ENCODE peak calls at places on chromosomes 11 and 22, in seven cellular contexts. A, T, Q, X, B, E and Y are unnamed samples.

GRCh38 chr11:81026008-81026407 is 1585.2 kb upstream of the TENM4 start:
- DNase-seq in B (no peak), A (no peak), X (no peak), T (no peak), E (no peak), Q (no peak), Y (no peak)

GRCh38 chr22:45263790-45264269 is 20.9 kb upstream of the UPK3A start:
- DNase-seq in A (no peak), X (peak; percentile 71), T (peak; percentile 85), B (peak; percentile 80), E (peak; percentile 89), Q (peak; percentile 91), Y (peak; percentile 83)

GRCh38 chr11:118198370-118198769 is 21.9 kb upstream of the SCN2B start:
- DNase-seq in A (no peak), Q (peak; percentile 55), B (peak; percentile 82), E (peak; percentile 67), X (peak; percentile 75), T (peak; percentile 93), Y (peak; percentile 83)

GRCh38 chr11:29018631-29019030 is 910.4 kb downstream of the METTL15 start:
- DNase-seq in Q (peak; percentile 76), X (no peak), A (no peak), B (no peak), T (no peak), E (no peak), Y (no peak)

GRCh38 chr22:29587938-29588699 is 7.2 kb upstream of the NIPSNAP1 start:
- DNase-seq in B (no peak), T (no peak), A (no peak), X (no peak), E (peak; percentile 62), Q (peak; percentile 84), Y (no peak)

GRCh38 chr11:119816660-119817059 is 87.7 kb upstream of the NECTIN1 start:
- DNase-seq in T (no peak), Q (no peak), B (no peak), X (no peak), A (no peak), E (no peak), Y (no peak)

GRCh38 chr11:12287009-12287373 is 90.4 kb upstream of the PARVA start:
- DNase-seq in E (peak; percentile 59), B (no peak), X (peak; percentile 48), Q (peak; percentile 97), A (no peak), T (no peak), Y (no peak)

GRCh38 chr11:106456651-106457050 is 379.2 kb downstream of the AASDHPPT start:
- DNase-seq in X (no peak), E (no peak), T (no peak), A (no peak), Q (no peak), B (no peak), Y (no peak)

GRCh38 chr11:96127596-96127959 is 203.7 kb upstream of the MTMR2 start:
- DNase-seq in A (no peak), B (no peak), X (no peak), T (no peak), Q (no peak), E (no peak), Y (no peak)

GRCh38 chr11:76769071-76769560 is 14.0 kb upstream of the TSKU start:
- DNase-seq in E (no peak), B (no peak), T (peak; percentile 75), X (no peak), A (no peak), Q (peak; percentile 81), Y (no peak)

GRCh38 chr11:76770642-76771445 is 12.3 kb upstream of the TSKU start:
- DNase-seq in X (peak; percentile 85), Q (peak; percentile 99), A (no peak), B (peak; percentile 70), E (no peak), T (peak; percentile 30), Y (peak; percentile 65)

GRCh38 chr11:76768091-76769047 is 14.8 kb upstream of the TSKU start:
- DNase-seq in A (no peak), T (peak; percentile 86), Q (peak; percentile 42), X (no peak), B (no peak), E (peak; percentile 46), Y (no peak)

GRCh38 chr11:76771446-76772099 is 11.6 kb upstream of the TSKU start:
- DNase-seq in A (no peak), E (no peak), T (peak; percentile 19), X (no peak), B (no peak), Q (no peak), Y (no peak)

DNA sequence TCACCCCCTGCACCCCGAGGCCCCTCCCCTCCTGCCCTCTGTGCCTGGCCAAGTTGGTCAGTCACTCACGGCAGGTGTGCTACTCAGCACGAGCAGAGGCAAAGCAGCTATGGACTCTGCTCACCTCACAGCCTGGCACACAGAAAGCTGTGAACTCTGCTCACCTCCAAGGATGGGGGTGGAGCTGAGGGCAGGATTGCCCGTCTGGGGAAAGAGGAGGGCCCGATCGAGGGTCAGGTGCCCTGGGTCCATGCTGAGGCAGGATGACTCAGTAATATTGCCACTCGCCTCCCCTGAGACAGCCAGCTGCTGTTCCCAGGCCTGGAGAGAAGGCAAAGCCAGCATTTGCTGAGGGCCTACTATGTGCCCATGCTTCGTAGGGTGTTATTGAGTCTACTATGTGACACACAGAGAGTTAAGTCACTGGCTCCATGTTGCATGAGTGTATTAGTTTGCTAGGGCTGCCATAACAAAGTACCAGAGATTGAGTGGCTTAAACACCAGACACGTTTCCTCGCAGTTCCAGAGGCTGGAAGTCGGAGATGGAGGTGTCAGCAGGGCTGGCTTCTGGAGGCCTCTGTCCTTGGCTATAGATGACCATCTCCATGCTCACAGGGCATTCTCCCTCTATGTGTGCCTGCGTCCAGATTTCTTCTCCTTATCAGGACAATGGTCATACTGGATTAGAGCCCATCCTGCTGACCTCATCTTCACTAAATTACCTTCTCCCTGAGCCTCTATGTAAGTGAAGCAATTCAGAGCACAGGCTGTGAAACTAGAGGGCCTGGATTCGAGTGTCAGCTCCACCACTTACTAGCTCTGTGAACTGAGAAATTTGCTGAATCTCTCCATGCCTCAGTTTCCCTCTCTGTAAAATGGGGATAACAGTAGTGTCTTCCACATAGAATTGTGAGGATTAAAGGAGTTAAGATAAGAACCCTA is 13.2 kb upstream of the TSKU start:
- DNase-seq in X (no peak), E (peak; percentile 69), Q (peak; percentile 70), T (peak; percentile 69), A (no peak), B (no peak), Y (peak; percentile 69)
- H3K4me1 ChIP-seq in X (peaks cover 32% of the 10 kb centered on the region), E (peaks cover 54% of the 10 kb centered on the region), Q (peaks cover 56% of the 10 kb centered on the region), T (peaks cover 97% of the 10 kb centered on the region), A (peaks cover 80% of the 10 kb centered on the region), B (peaks cover 41% of the 10 kb centered on the region), Y (peaks cover 74% of the 10 kb centered on the region)

GRCh38 chr11:61696602-61697001 is 16.4 kb downstream of the DAGLA start:
- DNase-seq in E (no peak), A (no peak), T (no peak), B (no peak), Q (no peak), X (no peak), Y (no peak)
- H3K4me3 ChIP-seq in E (no peak overlapping the region), A (no peak overlapping the region), T (no peak overlapping the region), B (no peak overlapping the region), Q (peak overlapping the region; percentile 8), X (no peak overlapping the region), Y (no peak overlapping the region)

GRCh38 chr11:64238999-64239398 is 1.9 kb upstream of the FKBP2 start:
- DNase-seq in T (no peak), E (no peak), Q (no peak), B (no peak), X (no peak), A (no peak), Y (no peak)
- H3K4me1 ChIP-seq in T (peaks cover 79% of the 10 kb centered on the region), E (peaks cover 38% of the 10 kb centered on the region), Q (peaks cover 36% of the 10 kb centered on the region), B (peaks cover 4% of the 10 kb centered on the region), X (peaks cover 27% of the 10 kb centered on the region), A (peaks cover 66% of the 10 kb centered on the region), Y (peaks cover 74% of the 10 kb centered on the region)

GRCh38 chr22:48489551-48490512 is 1337.8 kb downstream of the BRD1 start:
- DNase-seq in E (no peak), Q (no peak), A (no peak), X (no peak), T (peak; percentile 57), B (peak; percentile 64), Y (no peak)
- H3K4me3 ChIP-seq in E (no peak overlapping the region), Q (peak overlapping the region; percentile 47), A (peak overlapping the region; percentile 59), X (peak overlapping the region; percentile 49), T (peak overlapping the region; percentile 33), B (peak overlapping the region; percentile 95), Y (no peak overlapping the region)

GRCh38 chr11:121299417-121299816 is 6.8 kb downstream of the SC5D start:
- DNase-seq in X (no peak), T (no peak), B (no peak), E (no peak), Q (no peak), A (no peak), Y (no peak)
- H3K4me1 ChIP-seq in X (no peaks in the 10 kb centered on the region), T (peaks cover 14% of the 10 kb centered on the region), B (peaks cover 31% of the 10 kb centered on the region), E (peaks cover 13% of the 10 kb centered on the region), Q (no peaks in the 10 kb centered on the region), A (peaks cover 2% of the 10 kb centered on the region), Y (peaks cover 16% of the 10 kb centered on the region)

DNA sequence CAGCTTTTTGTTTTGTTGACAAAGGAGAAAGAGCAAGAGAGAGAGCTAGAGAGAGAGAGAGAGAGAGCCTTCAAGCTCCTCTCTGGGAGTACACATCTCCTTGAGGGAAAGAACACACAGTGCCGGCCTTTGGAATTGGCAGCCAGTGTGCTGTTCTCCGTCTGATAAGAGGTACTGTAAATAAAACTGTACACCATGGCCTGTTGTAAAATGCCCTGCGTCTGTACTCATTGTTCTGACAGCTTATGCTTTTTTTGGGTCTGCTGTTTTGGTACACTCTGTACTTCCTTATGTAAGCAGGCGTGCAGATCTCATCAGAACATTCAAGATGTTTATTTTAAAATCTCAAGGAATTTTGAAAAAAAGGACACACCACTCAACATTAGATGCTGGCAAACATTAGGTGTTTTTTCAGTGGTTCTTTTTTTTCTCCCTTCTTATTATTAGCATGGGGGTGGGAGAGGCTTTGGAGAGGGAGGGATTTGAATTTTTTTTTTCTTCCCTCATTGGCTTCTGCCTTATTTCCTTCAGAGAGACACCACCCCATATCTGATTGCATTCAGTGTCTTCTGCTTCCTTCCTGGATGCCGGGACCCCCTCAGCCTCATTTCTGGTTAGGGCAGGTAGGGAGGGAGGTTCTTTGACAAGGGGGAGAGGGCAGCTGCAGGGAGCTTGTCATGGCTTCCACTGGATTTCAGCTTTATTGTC is 116.8 kb upstream of the NNMT start:
- DNase-seq in A (peak; percentile 19), B (no peak), T (no peak), Q (peak; percentile 92), E (peak; percentile 93), X (peak; percentile 85), Y (peak; percentile 94)
- H3K4me3 ChIP-seq in A (peak overlapping the region; percentile 57), B (no peak overlapping the region), T (peak overlapping the region; percentile 16), Q (no peak overlapping the region), E (no peak overlapping the region), X (peak overlapping the region; percentile 26), Y (no peak overlapping the region)